ENCODE peak calls at places on chromosome 3, in six cellular contexts. X is WERI-Rb-1, I is transverse colon, N is heart left ventricle, K is HFF-Myc, C is fibroblast of pulmonary artery. B is an unnamed sample.

GRCh38 chr3:157746391-157746790 is 243.2 kb upstream of the VEPH1 start:
- DNase-seq in N (no peak), I (no peak), K (no peak), C (no peak), X (no peak), B (peak)

GRCh38 chr3:98848108-98848507 is 53.4 kb downstream of the DCBLD2 start:
- DNase-seq in C (no peak), K (no peak), X (no peak), N (no peak), I (no peak), B (no peak)

GRCh38 chr3:27623085-27623753 is 98.9 kb downstream of the EOMES start:
- DNase-seq in K (no peak), I (no peak), C (peak), X (no peak), N (no peak), B (no peak)

GRCh38 chr3:41198526-41198925 is 779 bp upstream of the CTNNB1 start:
- DNase-seq in X (peak), K (no peak), I (peak), N (peak), C (no peak), B (peak)

GRCh38 chr3:28799084-28799483 is 450.5 kb upstream of the AZI2 start:
- DNase-seq in X (peak), I (no peak), K (no peak), N (no peak), C (peak), B (peak)

GRCh38 chr3:42979044-42979962 is at the start of gene GASK1A:
- DNase-seq in N (peak), C (no peak), K (no peak), X (peak), I (peak), B (no peak)

GRCh38 chr3:196837819-196838420 is 29.8 kb upstream of the SENP5 start:
- DNase-seq in X (peak), C (peak), K (peak), I (peak), N (peak), B (peak)

GRCh38 chr3:40207796-40208195 is 101.7 kb upstream of the EIF1B start:
- DNase-seq in N (no peak), I (no peak), X (no peak), K (no peak), C (peak), B (no peak)

GRCh38 chr3:127728417-127728816 is 55.7 kb downstream of the ABTB1 start:
- DNase-seq in C (no peak), I (no peak), K (no peak), X (no peak), N (no peak), B (no peak)

GRCh38 chr3:61250784-61251173 is 473 bp downstream of the FHIT start:
- DNase-seq in N (peak), X (no peak), I (peak), K (no peak), C (no peak), B (no peak)

GRCh38 chr3:38039899-38040261 is 872 bp downstream of the DLEC1 start:
- DNase-seq in I (peak), X (no peak), K (no peak), N (peak), C (peak), B (peak)

GRCh38 chr3:138935864-138936762 is 10.8 kb downstream of the FOXL2 start:
- DNase-seq in X (peak), K (no peak), I (peak), N (peak), C (peak), B (peak)

GRCh38 chr3:52128118-52128683 is 26.0 kb downstream of the POC1A start:
- DNase-seq in K (peak), I (no peak), N (peak), X (no peak), C (peak), B (peak)

GRCh38 chr3:39079530-39079929 is 27.7 kb downstream of the WDR48 start:
- DNase-seq in I (no peak), X (no peak), C (no peak), N (no peak), K (no peak), B (no peak)

GRCh38 chr3:65955792-65956477 is 82.8 kb downstream of the MAGI1 start:
- DNase-seq in X (no peak), I (peak), N (no peak), K (no peak), C (peak), B (peak)

GRCh38 chr3:29275309-29275708 is 5.6 kb upstream of the RBMS3 start:
- DNase-seq in I (peak), X (no peak), K (peak), C (peak), N (no peak), B (peak)

GRCh38 chr3:30258426-30259392 is 347.7 kb upstream of the TGFBR2 start:
- DNase-seq in N (no peak), I (no peak), K (no peak), X (no peak), C (no peak), B (no peak)

GRCh38 chr3:128556949-128557348 is 63.9 kb upstream of the GATA2 start:
- DNase-seq in K (no peak), N (peak), C (no peak), I (no peak), X (no peak), B (no peak)

GRCh38 chr3:182728248-182728647 is 65.1 kb upstream of the ATP11B start:
- DNase-seq in I (no peak), K (no peak), C (no peak), N (no peak), X (no peak), B (no peak)

GRCh38 chr3:72441284-72441994 is 406.8 kb downstream of the SHQ1 start:
- DNase-seq in I (no peak), N (no peak), K (no peak), X (no peak), C (peak), B (no peak)

GRCh38 chr3:47799733-47800132 is 3.2 kb upstream of the DHX30 start:
- DNase-seq in K (no peak), I (no peak), C (no peak), N (no peak), X (no peak), B (no peak)

GRCh38 chr3:120468635-120469295 is 18.0 kb upstream of the FSTL1 start:
- DNase-seq in N (no peak), K (no peak), X (no peak), C (no peak), I (no peak), B (no peak)

GRCh38 chr3:38827791-38828190 is 11.8 kb upstream of the SCN10A start:
- DNase-seq in K (no peak), C (no peak), X (no peak), I (no peak), N (no peak), B (no peak)

GRCh38 chr3:194275231-194275671 is 75.9 kb downstream of the CPN2 start:
- DNase-seq in C (no peak), K (no peak), N (no peak), X (no peak), I (no peak), B (peak)

GRCh38 chr3:50364573-50365079 is 5.3 kb upstream of the TMEM115 start:
- DNase-seq in X (no peak), C (peak), K (no peak), I (peak), N (no peak), B (peak)

GRCh38 chr3:125019271-125019670 is 36.5 kb downstream of the HEG1 start:
- DNase-seq in N (no peak), I (no peak), K (no peak), X (no peak), C (no peak), B (no peak)

GRCh38 chr3:178302966-178303930 is 233.0 kb upstream of the KCNMB2 start:
- DNase-seq in X (no peak), I (no peak), C (peak), K (no peak), N (no peak), B (no peak)

GRCh38 chr3:161096771-161097367 is 8.3 kb downstream of the B3GALNT1 start:
- DNase-seq in X (peak), I (no peak), N (no peak), K (no peak), C (no peak), B (no peak)

GRCh38 chr3:140234256-140234655 is 299.3 kb downstream of the CLSTN2 start:
- DNase-seq in I (no peak), X (no peak), K (no peak), C (no peak), N (no peak), B (no peak)

GRCh38 chr3:63969866-63970265 is 53.4 kb downstream of the PSMD6 start:
- DNase-seq in X (no peak), K (no peak), N (no peak), I (no peak), C (no peak), B (no peak)
- H3K4me3 ChIP-seq in X (no peak), K (no peak), N (peak), I (no peak), C (no peak), B (no peak)

DNA sequence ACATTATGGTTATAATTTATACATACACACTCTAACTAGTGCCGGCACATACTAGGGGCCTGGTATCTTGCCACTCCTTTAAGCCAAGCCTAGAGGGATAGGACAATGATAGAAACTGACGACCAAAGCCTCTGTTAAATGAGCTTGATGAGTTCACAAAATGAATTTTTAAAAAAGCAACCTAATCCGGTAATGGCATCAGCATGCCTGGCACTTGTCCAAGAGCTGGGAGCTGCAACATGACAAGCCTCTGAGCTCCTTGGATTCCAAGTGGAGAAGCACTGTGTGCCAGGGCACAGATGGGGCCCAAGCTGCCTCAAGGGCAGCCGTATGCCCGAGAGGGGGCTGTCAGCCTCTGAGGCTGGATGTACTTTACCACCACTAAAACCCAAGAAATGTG is 9.7 kb downstream of the ETV5 start:
- DNase-seq in K (peak), I (peak), X (peak), N (no peak), C (peak), B (peak)
- TF ChIP-seq CTCF in K (no peak), I (no peak), X (no peak), N (no peak), C (no peak), B (no peak)

DNA sequence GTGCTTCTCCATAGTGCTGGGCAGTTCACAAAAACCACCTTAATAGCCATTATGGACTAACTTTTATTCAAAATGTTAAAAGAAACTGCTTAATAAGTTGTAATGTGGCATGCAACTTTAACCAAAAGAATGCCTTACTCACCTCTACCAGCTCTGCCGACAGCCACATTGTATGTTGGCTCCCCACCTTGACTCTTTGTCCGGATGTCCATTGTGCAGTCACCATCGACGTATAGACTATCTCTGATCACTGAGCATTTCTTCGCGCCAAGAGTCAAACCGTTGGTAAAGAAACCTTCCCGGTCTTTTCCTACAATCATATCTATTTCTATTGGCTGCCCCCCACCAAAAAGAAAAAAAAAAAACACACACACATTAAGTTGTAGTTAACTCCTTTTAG is 2.5 kb downstream of the PFN2 start:
- DNase-seq in I (no peak), C (no peak), X (no peak), N (no peak), K (no peak), B (no peak)
- H3K4me3 ChIP-seq in I (no peak), C (peak), X (no peak), N (no peak), K (peak), B (peak)

DNA sequence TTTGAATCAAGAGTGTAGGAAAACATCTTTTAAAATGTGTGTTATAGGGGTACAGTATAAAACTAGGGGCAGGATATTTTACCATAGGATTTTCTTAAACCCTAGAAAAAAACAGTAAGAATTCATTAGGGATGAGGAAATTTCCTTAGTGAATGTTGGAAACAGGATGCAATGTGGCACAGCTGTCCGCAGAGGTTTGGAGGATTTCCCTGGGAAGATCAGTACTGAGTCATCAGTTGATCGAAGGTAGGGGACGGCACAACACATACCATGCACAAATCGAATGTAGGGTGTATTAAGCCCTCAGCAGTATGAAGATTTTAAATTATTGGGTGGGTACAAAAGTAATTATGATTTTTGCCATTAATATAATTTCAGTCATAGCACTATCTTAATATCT is 49.9 kb downstream of the FNDC3B start:
- DNase-seq in I (no peak), X (no peak), K (no peak), C (peak), N (no peak), B (peak)
- TF ChIP-seq CTCF in I (no peak), X (no peak), K (no peak), C (no peak), N (no peak), B (no peak)

DNA sequence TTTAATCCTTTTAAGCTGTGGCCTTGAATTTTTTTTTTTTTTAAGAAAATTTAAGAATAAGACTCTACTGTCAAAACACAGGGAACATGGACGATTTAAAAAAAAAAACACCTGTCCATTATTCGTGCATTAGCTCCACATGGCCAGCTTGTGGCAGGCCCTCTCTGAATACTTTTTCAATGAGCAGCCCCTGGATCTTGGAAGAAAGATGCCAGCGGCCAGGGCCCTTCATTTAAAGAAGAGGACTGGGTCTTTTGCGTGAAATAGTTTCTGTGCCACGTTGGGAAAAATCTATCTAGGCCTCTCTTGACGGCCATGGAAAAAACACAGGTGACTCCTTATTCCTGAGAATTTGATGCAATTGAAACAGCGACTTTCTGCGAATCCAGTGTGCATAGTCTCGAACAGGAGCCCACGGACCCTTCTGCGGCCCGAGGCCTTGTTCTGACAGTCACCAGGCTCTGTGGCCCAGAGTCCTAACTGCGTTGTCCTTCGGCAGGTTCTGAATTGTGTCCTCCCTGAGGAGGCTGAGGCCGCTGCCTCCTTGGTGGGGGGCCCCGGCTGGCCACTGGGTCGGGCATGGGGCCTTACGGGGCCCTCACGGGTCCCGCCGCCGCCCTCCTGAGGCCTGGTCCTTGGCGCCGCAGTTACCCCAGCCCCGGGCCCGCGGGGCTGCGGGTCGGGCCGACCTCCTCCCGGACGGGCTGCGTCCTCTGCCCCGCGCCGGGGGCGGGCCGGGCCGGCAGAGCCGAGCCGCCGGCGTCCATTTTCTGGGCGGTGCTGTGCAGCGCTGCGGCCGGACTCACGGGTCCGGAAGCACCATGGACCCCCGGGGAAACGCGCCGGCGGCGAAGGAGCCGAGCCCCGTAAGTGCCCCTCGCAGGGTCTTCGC is 33.5 kb downstream of the ZBTB38 start:
- DNase-seq in K (no peak), C (no peak), I (peak), N (peak), X (no peak), B (peak)
- H3K4me3 ChIP-seq in K (peak), C (peak), I (peak), N (peak), X (peak), B (peak)